ENCODE peak calls at places on chromosomes 4 and X, in eight cellular contexts. One of them, this sample, is unnamed.

GRCh38 chr4:93693141-93693540 is 135.4 kb upstream of the ATOH1 start:
- DNase-seq in Panc1: no peak
- DNase-seq in spleen: no peak
- DNase-seq in HCT116: no peak
- DNase-seq in suprapubic skin: no peak
- DNase-seq in GM23338: no peak
- DNase-seq in breast epithelium: no peak
- DNase-seq in endothelial cell of umbilical vein: no peak
- DNase-seq in this sample: no peak

GRCh38 chr4:15758294-15758693 is 19.8 kb upstream of the CD38 start:
- DNase-seq in Panc1: no peak
- DNase-seq in spleen: no peak
- DNase-seq in HCT116: no peak
- DNase-seq in suprapubic skin: no peak
- DNase-seq in GM23338: no peak
- DNase-seq in breast epithelium: no peak
- DNase-seq in endothelial cell of umbilical vein: no peak
- DNase-seq in this sample: no peak

GRCh38 chr4:84937381-84937977 is 29.0 kb downstream of the WDFY3 start:
- DNase-seq in Panc1: no peak
- DNase-seq in spleen: no peak
- DNase-seq in HCT116: no peak
- DNase-seq in suprapubic skin: no peak
- DNase-seq in GM23338: no peak
- DNase-seq in breast epithelium: no peak
- DNase-seq in endothelial cell of umbilical vein: peak; percentile 63
- DNase-seq in this sample: no peak

GRCh38 chr4:72942565-72942964 is 127.0 kb downstream of the COX18 start:
- DNase-seq in Panc1: no peak
- DNase-seq in spleen: no peak
- DNase-seq in HCT116: no peak
- DNase-seq in suprapubic skin: no peak
- DNase-seq in GM23338: no peak
- DNase-seq in breast epithelium: no peak
- DNase-seq in endothelial cell of umbilical vein: peak; percentile 41
- DNase-seq in this sample: no peak

GRCh38 chr4:89134775-89135319 is 23.5 kb downstream of the TIGD2 start:
- DNase-seq in Panc1: no peak
- DNase-seq in spleen: no peak
- DNase-seq in HCT116: no peak
- DNase-seq in suprapubic skin: no peak
- DNase-seq in GM23338: no peak
- DNase-seq in breast epithelium: no peak
- DNase-seq in endothelial cell of umbilical vein: peak; percentile 68
- DNase-seq in this sample: no peak

GRCh38 chr4:172938870-172939269 is 229.7 kb upstream of the GALNT7 start:
- DNase-seq in Panc1: no peak
- DNase-seq in spleen: no peak
- DNase-seq in HCT116: no peak
- DNase-seq in suprapubic skin: no peak
- DNase-seq in GM23338: no peak
- DNase-seq in breast epithelium: no peak
- DNase-seq in endothelial cell of umbilical vein: no peak
- DNase-seq in this sample: no peak

GRCh38 chrX:7515681-7516413 is 327.1 kb upstream of the VCX start:
- DNase-seq in Panc1: no peak
- DNase-seq in spleen: no peak
- DNase-seq in HCT116: no peak
- DNase-seq in suprapubic skin: no peak
- DNase-seq in GM23338: peak; percentile 1
- DNase-seq in breast epithelium: no peak
- DNase-seq in endothelial cell of umbilical vein: no peak
- DNase-seq in this sample: no peak

GRCh38 chr4:149914521-149915115 is 99.0 kb upstream of the IQCM start:
- DNase-seq in Panc1: peak; percentile 25
- DNase-seq in spleen: no peak
- DNase-seq in HCT116: peak; percentile 52
- DNase-seq in suprapubic skin: no peak
- DNase-seq in GM23338: peak; percentile 83
- DNase-seq in breast epithelium: no peak
- DNase-seq in endothelial cell of umbilical vein: peak; percentile 65
- DNase-seq in this sample: no peak

GRCh38 chr4:158811704-158812103 is 42.9 kb downstream of the FNIP2 start:
- DNase-seq in Panc1: no peak
- DNase-seq in spleen: no peak
- DNase-seq in HCT116: no peak
- DNase-seq in suprapubic skin: no peak
- DNase-seq in GM23338: no peak
- DNase-seq in breast epithelium: no peak
- DNase-seq in endothelial cell of umbilical vein: no peak
- DNase-seq in this sample: no peak

GRCh38 chr4:169080970-169081369 is 70.9 kb upstream of the CBR4 start:
- DNase-seq in Panc1: no peak
- DNase-seq in spleen: no peak
- DNase-seq in HCT116: no peak
- DNase-seq in suprapubic skin: no peak
- DNase-seq in GM23338: no peak
- DNase-seq in breast epithelium: no peak
- DNase-seq in endothelial cell of umbilical vein: peak; percentile 83
- DNase-seq in this sample: no peak

GRCh38 chr4:3491681-3492405 is 28.7 kb downstream of the DOK7 start:
- DNase-seq in Panc1: no peak
- DNase-seq in spleen: no peak
- DNase-seq in HCT116: no peak
- DNase-seq in suprapubic skin: no peak
- DNase-seq in GM23338: no peak
- DNase-seq in breast epithelium: no peak
- DNase-seq in endothelial cell of umbilical vein: no peak
- DNase-seq in this sample: no peak

GRCh38 chr4:3493720-3494492 is 30.8 kb downstream of the DOK7 start:
- DNase-seq in Panc1: no peak
- DNase-seq in spleen: no peak
- DNase-seq in HCT116: no peak
- DNase-seq in suprapubic skin: no peak
- DNase-seq in GM23338: no peak
- DNase-seq in breast epithelium: no peak
- DNase-seq in endothelial cell of umbilical vein: no peak
- DNase-seq in this sample: no peak

GRCh38 chr4:3494501-3494900 is 31.4 kb downstream of the DOK7 start:
- DNase-seq in Panc1: no peak
- DNase-seq in spleen: no peak
- DNase-seq in HCT116: no peak
- DNase-seq in suprapubic skin: no peak
- DNase-seq in GM23338: no peak
- DNase-seq in breast epithelium: no peak
- DNase-seq in endothelial cell of umbilical vein: no peak
- DNase-seq in this sample: no peak

GRCh38 chr4:3495341-3495975 is 32.4 kb downstream of the DOK7 start:
- DNase-seq in Panc1: no peak
- DNase-seq in spleen: no peak
- DNase-seq in HCT116: no peak
- DNase-seq in suprapubic skin: no peak
- DNase-seq in GM23338: no peak
- DNase-seq in breast epithelium: no peak
- DNase-seq in endothelial cell of umbilical vein: no peak
- DNase-seq in this sample: no peak

DNA sequence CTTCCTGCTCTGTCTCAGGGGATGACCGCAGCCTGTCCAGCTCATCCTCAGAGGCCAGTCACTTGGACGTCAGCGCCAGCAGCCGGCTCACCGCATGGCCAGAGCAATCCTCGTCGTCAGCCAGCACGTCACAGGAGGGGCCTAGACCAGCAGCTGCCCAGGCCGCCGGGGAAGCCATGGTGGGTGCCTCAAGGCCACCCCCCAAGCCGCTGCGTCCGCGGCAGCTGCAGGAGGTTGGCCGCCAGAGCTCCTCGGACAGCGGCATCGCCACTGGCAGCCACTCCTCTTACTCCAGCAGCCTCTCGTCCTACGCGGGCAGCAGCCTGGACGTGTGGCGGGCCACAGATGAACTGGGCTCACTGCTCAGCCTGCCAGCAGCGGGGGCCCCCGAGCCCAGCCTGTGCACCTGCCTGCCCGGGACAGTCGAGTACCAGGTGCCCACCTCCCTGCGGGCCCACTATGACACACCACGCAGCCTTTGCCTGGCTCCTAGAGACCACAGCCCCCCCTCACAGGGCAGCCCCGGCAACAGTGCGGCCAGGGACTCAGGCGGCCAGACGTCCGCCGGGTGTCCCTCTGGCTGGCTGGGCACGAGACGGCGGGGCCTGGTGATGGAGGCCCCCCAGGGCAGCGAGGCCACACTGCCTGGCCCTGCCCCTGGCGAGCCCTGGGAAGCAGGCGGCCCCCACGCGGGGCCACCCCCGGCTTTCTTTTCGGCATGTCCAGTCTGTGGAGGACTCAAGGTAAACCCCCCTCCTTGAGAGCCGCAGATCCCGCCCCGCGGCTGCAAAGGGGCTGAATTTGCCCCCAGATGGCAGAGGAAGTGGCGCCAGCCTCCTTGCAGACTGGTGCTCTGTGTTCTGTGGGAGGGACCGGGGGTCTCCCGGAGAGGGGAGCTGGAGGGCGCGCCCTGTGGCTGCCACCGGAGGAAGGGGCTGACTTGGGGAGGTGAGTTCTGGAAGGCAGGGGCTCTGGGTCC is 29.9 kb downstream of the DOK7 start:
- DNase-seq in Panc1: no peak
- DNase-seq in spleen: no peak
- DNase-seq in HCT116: no peak
- DNase-seq in suprapubic skin: no peak
- DNase-seq in GM23338: no peak
- DNase-seq in breast epithelium: no peak
- DNase-seq in endothelial cell of umbilical vein: no peak
- DNase-seq in this sample: no peak
- H3K4me3 ChIP-seq in Panc1: no peak overlapping the region
- H3K4me3 ChIP-seq in spleen: no peak overlapping the region
- H3K4me3 ChIP-seq in HCT116: no peak overlapping the region
- H3K4me3 ChIP-seq in suprapubic skin: no peak overlapping the region
- H3K4me3 ChIP-seq in GM23338: no peak overlapping the region
- H3K4me3 ChIP-seq in breast epithelium: no peak overlapping the region
- H3K4me3 ChIP-seq in endothelial cell of umbilical vein: no peak overlapping the region
- H3K4me3 ChIP-seq in this sample: no peak overlapping the region

DNA sequence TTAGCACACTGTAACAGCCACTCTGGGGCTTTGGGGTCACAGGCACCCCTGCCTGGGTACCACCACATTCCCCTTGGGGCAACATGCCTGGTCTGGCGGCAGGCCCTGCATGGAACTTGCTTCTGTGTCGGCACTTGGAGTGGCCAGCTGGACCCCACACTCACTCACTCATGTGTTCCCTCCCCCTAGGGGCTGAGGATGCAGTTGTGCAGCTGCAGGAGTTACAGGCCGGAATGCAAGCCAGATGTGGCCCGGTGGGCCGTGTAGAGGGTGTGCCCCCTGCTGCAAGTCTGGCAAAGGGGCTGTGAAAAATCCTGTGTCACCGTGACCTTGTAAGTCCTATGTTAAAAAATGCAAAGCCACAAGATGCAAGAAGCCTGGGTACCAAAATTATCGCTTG is 34.2 kb downstream of the ATXN3L start:
- DNase-seq in Panc1: no peak
- DNase-seq in spleen: no peak
- DNase-seq in HCT116: no peak
- DNase-seq in suprapubic skin: no peak
- DNase-seq in GM23338: no peak
- DNase-seq in breast epithelium: no peak
- DNase-seq in endothelial cell of umbilical vein: no peak
- DNase-seq in this sample: no peak
- TF ChIP-seq CTCF in Panc1: no peak
- TF ChIP-seq CTCF in spleen: no peak
- TF ChIP-seq CTCF in HCT116: no peak
- TF ChIP-seq CTCF in suprapubic skin: no peak
- TF ChIP-seq CTCF in GM23338: no peak
- TF ChIP-seq CTCF in breast epithelium: no peak
- TF ChIP-seq CTCF in endothelial cell of umbilical vein: no peak
- TF ChIP-seq CTCF in this sample: no peak

DNA sequence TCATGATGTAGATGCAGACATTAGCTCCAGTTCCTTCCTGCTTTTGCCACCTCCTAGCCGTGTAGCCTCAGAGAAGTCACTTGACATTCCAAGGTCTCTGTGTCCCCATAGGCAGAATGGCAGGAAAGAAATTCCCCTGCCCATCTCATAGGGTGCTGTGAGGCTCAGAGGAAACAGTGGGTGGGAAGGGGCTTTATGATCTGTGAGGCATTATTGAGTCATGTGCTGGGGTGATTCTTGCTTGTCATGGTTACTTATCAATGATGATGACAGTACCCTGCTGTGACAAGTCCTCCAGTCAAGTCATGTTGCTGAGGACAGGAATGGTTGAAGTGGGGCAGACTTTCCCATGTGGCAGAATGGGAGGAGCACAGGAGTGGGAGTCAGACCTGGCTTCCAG is 63.7 kb downstream of the MSX1 start:
- DNase-seq in Panc1: no peak
- DNase-seq in spleen: no peak
- DNase-seq in HCT116: no peak
- DNase-seq in suprapubic skin: no peak
- DNase-seq in GM23338: no peak
- DNase-seq in breast epithelium: no peak
- DNase-seq in endothelial cell of umbilical vein: no peak
- DNase-seq in this sample: no peak
- TF ChIP-seq POLR2AphosphoS5 in Panc1: no peak
- TF ChIP-seq POLR2AphosphoS5 in spleen: no peak
- TF ChIP-seq POLR2AphosphoS5 in HCT116: no peak
- TF ChIP-seq POLR2AphosphoS5 in suprapubic skin: no peak
- TF ChIP-seq POLR2AphosphoS5 in GM23338: no peak
- TF ChIP-seq POLR2AphosphoS5 in breast epithelium: no peak
- TF ChIP-seq POLR2AphosphoS5 in endothelial cell of umbilical vein: no peak
- TF ChIP-seq POLR2AphosphoS5 in this sample: no peak

DNA sequence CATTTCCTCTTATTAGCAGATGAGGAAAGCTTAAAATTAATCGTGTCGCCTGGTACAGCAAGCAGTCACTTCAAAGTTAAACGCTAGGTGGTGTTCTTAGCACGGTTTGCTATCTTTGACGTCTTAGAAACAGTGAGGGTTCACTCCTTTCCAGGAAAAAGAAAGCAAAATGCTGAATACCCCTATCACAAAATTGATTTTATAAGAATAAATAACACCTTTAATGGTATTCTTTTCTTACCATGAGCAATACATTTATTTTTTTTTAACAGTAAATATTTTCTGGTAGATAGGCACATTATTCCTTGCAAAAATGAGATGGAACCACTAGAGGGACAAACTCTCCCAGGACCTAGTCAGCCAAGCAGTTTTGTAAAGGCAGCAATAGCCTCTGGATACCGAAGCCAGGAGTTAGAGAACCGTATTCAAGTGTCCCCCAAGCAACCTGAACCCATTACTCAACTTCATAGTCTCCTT is 153.9 kb downstream of the KDR start:
- DNase-seq in Panc1: peak; percentile 42
- DNase-seq in spleen: no peak
- DNase-seq in HCT116: peak; percentile 53
- DNase-seq in suprapubic skin: no peak
- DNase-seq in GM23338: peak; percentile 82
- DNase-seq in breast epithelium: no peak
- DNase-seq in endothelial cell of umbilical vein: peak; percentile 77
- DNase-seq in this sample: no peak
- H3K4me3 ChIP-seq in Panc1: no peak overlapping the region
- H3K4me3 ChIP-seq in spleen: no peak overlapping the region
- H3K4me3 ChIP-seq in HCT116: no peak overlapping the region
- H3K4me3 ChIP-seq in suprapubic skin: no peak overlapping the region
- H3K4me3 ChIP-seq in GM23338: no peak overlapping the region
- H3K4me3 ChIP-seq in breast epithelium: no peak overlapping the region
- H3K4me3 ChIP-seq in endothelial cell of umbilical vein: no peak overlapping the region
- H3K4me3 ChIP-seq in this sample: no peak overlapping the region